ENCODE peak calls at places on chromosome 21, in nine cellular contexts. L, Q, H, D, M, Y, N, X and T are unnamed samples.

GRCh38 chr21:18986197-18986596 is 582.6 kb upstream of the TMPRSS15 start:
- DNase-seq in L (no peak), D (no peak), N (no peak), X (no peak), H (no peak), Q (no peak), Y (no peak), M (no peak), T (no peak)

GRCh38 chr21:31351438-31351837 is 7.4 kb upstream of the TIAM1 start:
- DNase-seq in L (no peak), N (peak; percentile 60), Q (peak; percentile 61), Y (no peak), M (peak; percentile 83), H (no peak), D (no peak), X (no peak), T (no peak)

GRCh38 chr21:35036521-35037383 is 12.3 kb downstream of the RUNX1 start:
- DNase-seq in M (no peak), Y (no peak), H (no peak), N (no peak), Q (no peak), D (no peak), L (no peak), X (no peak), T (no peak)

GRCh38 chr21:32917392-32918135 is 108.2 kb upstream of the OLIG2 start:
- DNase-seq in Q (no peak), M (no peak), L (no peak), Y (no peak), X (no peak), H (no peak), N (no peak), D (no peak), T (peak; percentile 36)

GRCh38 chr21:37000381-37000780 is 6.1 kb upstream of the RIPPLY3 start:
- DNase-seq in M (no peak), N (no peak), X (no peak), Y (no peak), H (no peak), L (no peak), D (no peak), Q (no peak), T (no peak)

GRCh38 chr21:43020177-43020576 is 45.8 kb downstream of the PKNOX1 start:
- DNase-seq in H (no peak), M (no peak), L (no peak), Q (no peak), D (no peak), X (no peak), Y (no peak), N (no peak), T (no peak)

GRCh38 chr21:43921979-43922945 is 57.2 kb downstream of the AGPAT3 start:
- DNase-seq in D (peak; percentile 62), M (no peak), N (peak; percentile 38), L (no peak), H (no peak), Q (peak; percentile 26), X (no peak), Y (no peak), T (no peak)

GRCh38 chr21:46368533-46369285 is 44.8 kb downstream of the PCNT start:
- DNase-seq in M (no peak), Y (no peak), D (peak; percentile 35), H (no peak), N (no peak), Q (no peak), L (no peak), X (no peak), T (peak; percentile 65)

GRCh38 chr21:37594472-37594951 is 227.9 kb downstream of the DYRK1A start:
- DNase-seq in N (no peak), H (no peak), Y (no peak), M (no peak), X (no peak), Q (no peak), D (no peak), L (no peak), T (no peak)

GRCh38 chr21:35138665-35139381 is 89.7 kb upstream of the RUNX1 start:
- DNase-seq in H (no peak), L (no peak), Y (no peak), M (peak; percentile 27), Q (peak; percentile 95), D (peak; percentile 76), X (no peak), N (peak; percentile 45), T (peak; percentile 75)

GRCh38 chr21:19609611-19610010 is 1206.0 kb upstream of the TMPRSS15 start:
- DNase-seq in Y (no peak), M (no peak), L (no peak), Q (no peak), H (no peak), N (peak; percentile 12), X (no peak), D (no peak), T (no peak)

GRCh38 chr21:15667010-15667409 is 62.8 kb upstream of the USP25 start:
- DNase-seq in N (peak; percentile 80), Q (peak; percentile 73), Y (no peak), M (no peak), H (no peak), L (no peak), D (no peak), X (no peak), T (peak; percentile 27)

GRCh38 chr21:30340714-30341573 is 3.5 kb upstream of the KRTAP27-1 start:
- DNase-seq in H (peak; percentile 20), Y (peak; percentile 57), D (peak; percentile 29), L (peak; percentile 52), X (peak; percentile 51), M (no peak), N (peak; percentile 47), Q (peak; percentile 10), T (no peak)

GRCh38 chr21:14523234-14523633 is 22.9 kb downstream of the SAMSN1 start:
- DNase-seq in M (no peak), H (no peak), D (peak; percentile 60), L (no peak), Y (no peak), Q (no peak), X (no peak), N (peak; percentile 30), T (no peak)

GRCh38 chr21:32516729-32517649 is 68.3 kb downstream of the TCP10L start:
- DNase-seq in M (peak; percentile 72), Y (no peak), N (peak; percentile 99), H (no peak), D (no peak), L (no peak), X (no peak), Q (peak; percentile 99), T (peak; percentile 90)

GRCh38 chr21:46077674-46078101 is 20.2 kb upstream of the COL6A2 start:
- DNase-seq in M (no peak), X (no peak), L (no peak), N (no peak), H (no peak), Q (no peak), Y (no peak), D (no peak), T (peak; percentile 77)

GRCh38 chr21:26845750-26846035 is 484 bp upstream of the ADAMTS1 start:
- DNase-seq in N (no peak), Y (no peak), M (no peak), H (no peak), Q (no peak), L (no peak), X (no peak), D (no peak), T (peak; percentile 90)

GRCh38 chr21:41865002-41865777 is 14.0 kb downstream of the PRDM15 start:
- DNase-seq in D (peak; percentile 11), Y (no peak), H (no peak), Q (no peak), N (no peak), L (no peak), X (no peak), M (no peak), T (no peak)

GRCh38 chr21:42986125-42986783 is 11.9 kb downstream of the PKNOX1 start:
- DNase-seq in Q (no peak), D (no peak), X (no peak), Y (no peak), N (peak; percentile 38), M (no peak), H (no peak), L (no peak), T (no peak)

GRCh38 chr21:14773777-14774345 is 227.7 kb upstream of the SAMSN1 start:
- DNase-seq in Q (no peak), L (peak; percentile 76), N (peak; percentile 48), D (peak; percentile 63), X (peak; percentile 80), H (peak; percentile 21), M (no peak), Y (peak; percentile 42), T (no peak)

GRCh38 chr21:35427320-35428040 is 378.4 kb upstream of the RUNX1 start:
- DNase-seq in Y (no peak), D (no peak), N (peak; percentile 14), Q (no peak), M (no peak), X (no peak), H (peak; percentile 18), L (no peak), T (no peak)

GRCh38 chr21:29196664-29197052 is 66.2 kb downstream of the MAP3K7CL start:
- DNase-seq in Y (no peak), X (no peak), L (no peak), Q (peak; percentile 28), D (no peak), M (no peak), N (no peak), H (no peak), T (no peak)

GRCh38 chr21:40291560-40291959 is 424.3 kb downstream of the PCP4 start:
- DNase-seq in D (no peak), L (no peak), X (no peak), H (no peak), Q (no peak), M (no peak), Y (no peak), N (no peak), T (no peak)

GRCh38 chr21:46078322-46078981 is 19.5 kb upstream of the COL6A2 start:
- DNase-seq in M (no peak), L (no peak), X (no peak), Y (no peak), Q (no peak), N (peak; percentile 87), H (no peak), D (no peak), T (peak; percentile 95)